ENCODE peak calls at places on chromosomes 5 and 9, in five cellular contexts. B, J, Y, C and S are unnamed samples.
A peak's percentile ranks its signal among the peaks of the same experiment; 100 is the strongest.

GRCh38 chr9:107755267-107755666 is 265.7 kb upstream of the KLF4 start:
- DNase-seq in B (peak; percentile 70), J (peak; percentile 73), Y (peak; percentile 76), C (no peak), S (peak; percentile 77)

GRCh38 chr5:1202798-1203185 is 1.4 kb downstream of the SLC6A19 start:
- DNase-seq in B (no peak), J (no peak), Y (no peak), C (no peak), S (no peak)

GRCh38 chr9:16245756-16246440 is 624.6 kb downstream of the BNC2 start:
- DNase-seq in B (peak; percentile 75), J (no peak), Y (no peak), C (no peak), S (peak; percentile 72)

GRCh38 chr9:110828148-110828730 is 159.6 kb downstream of the MUSK start:
- DNase-seq in B (peak; percentile 69), J (no peak), Y (peak; percentile 37), C (no peak), S (peak; percentile 77)

GRCh38 chr9:107983191-107983603 is 493.6 kb upstream of the KLF4 start:
- DNase-seq in B (peak; percentile 72), J (no peak), Y (peak; percentile 3), C (no peak), S (peak; percentile 80)

GRCh38 chr9:77236693-77237092 is 59.4 kb downstream of the VPS13A start:
- DNase-seq in B (no peak), J (no peak), Y (no peak), C (no peak), S (no peak)

GRCh38 chr5:159971931-159972461 is 36.9 kb upstream of the TTC1 start:
- DNase-seq in B (no peak), J (peak; percentile 23), Y (no peak), C (peak; percentile 44), S (no peak)

GRCh38 chr5:157076558-157076957 is 17.6 kb upstream of the HAVCR1 start:
- DNase-seq in B (peak; percentile 70), J (no peak), Y (peak; percentile 28), C (no peak), S (peak; percentile 80)

GRCh38 chr5:139795074-139796001 is at the start of gene PSD2:
- DNase-seq in B (no peak), J (no peak), Y (no peak), C (peak; percentile 72), S (no peak)

DNA sequence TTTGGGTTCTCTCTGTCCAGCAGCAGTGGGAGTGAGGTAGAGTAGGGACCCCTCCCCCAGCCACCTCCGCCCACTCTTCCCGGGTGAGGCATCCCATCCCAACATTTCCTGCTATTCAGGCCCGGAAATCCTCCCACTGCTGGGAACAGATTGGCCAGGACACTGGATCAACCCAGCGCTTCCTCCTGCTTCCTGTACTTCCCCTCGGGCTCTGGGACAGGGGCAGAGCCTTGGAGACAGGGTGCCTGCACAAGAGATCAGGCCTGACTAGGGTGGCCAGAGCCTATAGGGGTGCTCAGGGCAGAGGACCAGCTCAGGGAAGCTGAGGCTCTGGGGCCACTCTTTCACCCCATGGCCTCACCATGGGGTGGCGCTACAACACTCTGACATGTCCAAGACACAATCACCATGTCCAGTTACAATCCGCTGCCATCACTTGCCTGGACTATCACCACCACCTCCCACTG is 14.5 kb downstream of the SH2D3C start:
- DNase-seq in B (no peak), J (peak; percentile 66), Y (no peak), C (no peak), S (peak; percentile 23)
- TF ChIP-seq CTCF in B (peak; percentile 21), J (peak; percentile 31), Y (peak; percentile 58), C (peak; percentile 34), S (peak; percentile 30)

GRCh38 chr5:88877826-88878225 is 5.2 kb downstream of the MEF2C start:
- DNase-seq in B (peak; percentile 14), J (no peak), Y (no peak), C (no peak), S (peak; percentile 10)

GRCh38 chr5:88880196-88880595 is 2.8 kb downstream of the MEF2C start:
- DNase-seq in B (no peak), J (no peak), Y (no peak), C (no peak), S (no peak)

GRCh38 chr5:88876714-88877113 is 6.3 kb downstream of the MEF2C start:
- DNase-seq in B (no peak), J (no peak), Y (no peak), C (no peak), S (no peak)

GRCh38 chr5:88879724-88880123 is 3.3 kb downstream of the MEF2C start:
- DNase-seq in B (no peak), J (no peak), Y (no peak), C (no peak), S (no peak)

DNA sequence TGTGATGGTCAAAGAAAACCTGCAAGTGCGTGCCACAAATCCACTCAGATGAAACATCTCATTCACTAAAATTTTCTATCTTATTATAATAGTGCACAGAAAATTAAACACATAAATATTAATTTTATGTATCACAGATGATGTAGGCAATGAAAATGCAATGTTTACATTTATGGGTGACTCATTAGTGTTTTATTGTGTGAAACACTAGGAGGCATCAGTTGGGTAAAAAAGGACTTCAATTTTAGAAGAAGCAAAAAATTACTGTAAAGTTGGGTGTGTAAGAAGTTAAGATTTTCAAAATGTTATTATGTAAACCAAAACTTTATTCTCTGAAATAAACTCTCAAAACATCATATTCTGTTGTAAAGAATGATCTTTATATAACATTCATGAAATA is 4.0 kb downstream of the MEF2C start:
- DNase-seq in B (peak; percentile 74), J (no peak), Y (peak; percentile 17), C (no peak), S (peak; percentile 38)
- TF ChIP-seq CTCF in B (no peak), J (no peak), Y (peak; percentile 53), C (no peak), S (peak; percentile 22)

GRCh38 chr5:83385812-83386211 is 85.7 kb upstream of the VCAN start:
- DNase-seq in B (no peak), J (no peak), Y (no peak), C (no peak), S (no peak)

GRCh38 chr5:83394190-83394589 is 77.4 kb upstream of the VCAN start:
- DNase-seq in B (no peak), J (no peak), Y (no peak), C (no peak), S (no peak)

GRCh38 chr5:83393467-83393866 is 78.1 kb upstream of the VCAN start:
- DNase-seq in B (no peak), J (no peak), Y (no peak), C (no peak), S (no peak)

GRCh38 chr5:83387041-83387440 is 84.5 kb upstream of the VCAN start:
- DNase-seq in B (no peak), J (no peak), Y (no peak), C (no peak), S (peak; percentile 28)

GRCh38 chr5:83388608-83389007 is 82.9 kb upstream of the VCAN start:
- DNase-seq in B (peak; percentile 93), J (no peak), Y (no peak), C (no peak), S (peak; percentile 3)
- TF ChIP-seq CTCF in B (no peak), J (no peak), Y (no peak), C (no peak), S (no peak)

DNA sequence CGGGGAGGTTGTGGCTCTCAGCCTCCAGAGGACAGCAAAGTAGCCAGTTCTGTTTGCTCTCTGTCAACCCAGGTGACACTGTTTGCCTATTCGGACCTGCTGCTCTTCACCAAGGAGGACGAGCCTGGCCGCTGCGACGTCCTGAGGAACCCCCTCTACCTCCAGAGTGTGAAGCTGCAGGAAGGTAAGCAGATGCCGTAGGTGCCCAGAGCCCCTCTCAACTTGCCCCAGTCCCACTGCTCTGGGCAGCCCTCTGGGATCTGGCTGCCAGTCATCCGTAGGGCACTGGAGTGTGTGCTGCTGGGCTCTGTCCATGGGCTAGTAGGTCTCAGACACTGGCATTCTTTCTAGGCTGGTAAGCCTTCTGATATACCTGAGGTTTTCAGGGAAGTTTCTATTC is 59.3 kb downstream of the RGS3 start:
- DNase-seq in B (no peak), J (no peak), Y (no peak), C (no peak), S (no peak)
- TF ChIP-seq CTCF in B (no peak), J (no peak), Y (no peak), C (no peak), S (no peak)

GRCh38 chr5:56305551-56305950 is 72.4 kb upstream of the ANKRD55 start:
- DNase-seq in B (no peak), J (no peak), Y (no peak), C (no peak), S (no peak)

GRCh38 chr5:56305001-56305400 is 71.9 kb upstream of the ANKRD55 start:
- DNase-seq in B (no peak), J (no peak), Y (no peak), C (no peak), S (peak; percentile 55)

GRCh38 chr5:56302027-56302426 is 68.9 kb upstream of the ANKRD55 start:
- DNase-seq in B (peak; percentile 24), J (no peak), Y (peak; percentile 9), C (no peak), S (no peak)

GRCh38 chr5:56301041-56301440 is 67.9 kb upstream of the ANKRD55 start:
- DNase-seq in B (no peak), J (no peak), Y (no peak), C (no peak), S (peak; percentile 50)

GRCh38 chr5:56303511-56303910 is 70.4 kb upstream of the ANKRD55 start:
- DNase-seq in B (no peak), J (no peak), Y (no peak), C (no peak), S (no peak)
- TF ChIP-seq CTCF in B (no peak), J (no peak), Y (peak; percentile 12), C (no peak), S (no peak)